ENCODE peak calls at places on chromosomes 7 and 10, in seven cellular contexts. G is K562, B is H1, H is ovary, C is transverse colon, A is HepG2, X is A549. L is an unnamed sample. For H3K4me1, the result is how much of the 10 kb centered on the place peaks cover.

GRCh38 chr7:138527746-138528223 is 67.7 kb downstream of the TRIM24 start:
- DNase-seq in A (peak), B (no peak), H (no peak), C (no peak), G (peak), X (no peak), L (no peak)

GRCh38 chr10:129541208-129541607 is 74.2 kb downstream of the MGMT start:
- DNase-seq in G (no peak), A (no peak), X (no peak), C (no peak), H (peak), B (no peak), L (no peak)

GRCh38 chr10:87860156-87860795 is 3.1 kb downstream of the KLLN start:
- DNase-seq in H (no peak), C (no peak), X (peak), B (no peak), A (peak), G (no peak), L (no peak)

GRCh38 chr10:5629789-5630436 is 36.5 kb downstream of the ASB13 start:
- DNase-seq in G (peak), X (peak), C (peak), H (peak), B (peak), A (peak), L (peak)

GRCh38 chr7:28732037-28732869 is 225.9 kb downstream of the TRIL start:
- DNase-seq in H (no peak), B (no peak), A (no peak), G (no peak), X (no peak), C (no peak), L (peak)

GRCh38 chr10:13348216-13349017 is at the start of gene SEPHS1:
- DNase-seq in B (peak), G (peak), A (peak), X (peak), H (peak), C (peak), L (peak)

GRCh38 chr10:48594799-48595198 is 10.1 kb downstream of the ARHGAP22 start:
- DNase-seq in H (no peak), X (no peak), B (peak), C (no peak), G (no peak), A (no peak), L (no peak)

GRCh38 chr10:36344240-36344639 is 702.1 kb upstream of the FZD8 start:
- DNase-seq in B (no peak), C (no peak), A (no peak), G (no peak), X (no peak), H (no peak), L (no peak)

GRCh38 chr7:27106906-27107250 is 4.4 kb upstream of the HOXA2 start:
- DNase-seq in C (no peak), G (no peak), B (no peak), H (no peak), X (no peak), A (no peak), L (no peak)

GRCh38 chr10:2584385-2584784 is 483.0 kb upstream of the PFKP start:
- DNase-seq in H (no peak), B (no peak), X (no peak), A (no peak), G (no peak), C (no peak), L (no peak)

GRCh38 chr10:80685355-80685754 is 147.7 kb downstream of the SH2D4B start:
- DNase-seq in A (peak), G (no peak), X (no peak), C (no peak), B (no peak), H (no peak), L (no peak)

DNA sequence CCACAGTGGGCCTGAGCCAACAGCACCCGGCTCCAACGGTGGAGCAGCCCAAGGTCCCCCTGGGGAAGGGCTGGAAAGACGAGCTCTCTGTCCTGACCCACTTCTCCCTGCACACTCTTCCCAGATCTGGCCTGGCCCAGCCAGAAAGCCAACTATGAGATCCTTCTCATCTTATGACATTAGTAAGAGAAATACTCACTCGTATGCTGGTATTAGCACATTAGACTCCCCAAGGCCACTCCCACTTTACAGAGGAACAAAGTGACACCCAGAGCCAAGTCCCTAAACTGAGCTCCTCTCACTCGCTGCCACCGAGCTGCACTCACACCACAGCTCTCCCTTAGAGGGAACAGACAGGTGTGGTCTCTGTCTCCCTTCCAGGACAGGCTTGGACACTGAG is 24.8 kb downstream of the DLG5 start:
- DNase-seq in A (no peak), X (no peak), B (no peak), G (no peak), C (no peak), H (no peak), L (no peak)
- H3K4me1 ChIP-seq in A (half or more), X (under half), B (under half), G (under half), C (under half), H (under half), L (under half)

DNA sequence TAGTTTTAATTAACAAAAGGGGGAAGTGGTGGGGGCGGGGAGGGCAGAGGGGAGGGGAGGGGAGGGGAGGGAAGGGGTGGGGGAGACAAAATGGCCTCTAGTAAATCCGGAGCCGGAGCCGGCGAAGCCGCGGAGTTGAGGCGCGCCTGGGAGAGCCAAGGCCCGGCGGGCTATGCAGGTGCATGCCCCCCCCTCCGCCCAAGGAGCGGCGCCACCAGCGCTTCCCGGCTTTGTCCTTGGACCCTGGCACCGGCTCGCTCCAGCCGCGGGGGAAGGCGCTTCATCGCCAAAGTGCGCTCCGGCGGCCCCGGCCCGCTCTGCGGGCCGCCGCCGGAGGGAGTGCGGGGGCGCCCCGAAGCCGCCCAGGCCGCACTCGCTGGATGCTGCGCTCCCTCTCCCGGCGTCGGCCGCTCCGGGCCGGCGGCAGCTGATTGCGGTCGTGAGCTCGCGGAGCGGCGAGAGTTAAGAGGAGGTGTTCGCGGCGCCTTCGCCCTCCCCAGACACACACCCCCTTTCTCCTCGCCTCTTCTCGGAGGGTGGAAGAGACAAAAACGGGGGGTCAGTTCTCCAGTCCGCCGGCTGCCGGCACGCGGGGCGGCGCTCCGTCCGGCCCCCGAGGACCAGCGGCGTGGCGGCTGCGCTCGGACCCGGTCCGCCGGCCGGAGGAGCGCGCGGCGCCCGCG is at the start of gene LRRC4:
- DNase-seq in A (no peak), C (peak), H (peak), B (no peak), X (no peak), G (no peak), L (no peak)
- TF ChIP-seq CTCF in A (no peak), C (no peak), H (no peak), B (no peak), X (no peak), G (no peak), L (peak)

GRCh38 chr7:104973909-104974415 is 40.0 kb upstream of the KMT2E start:
- DNase-seq in G (no peak), B (no peak), X (no peak), H (no peak), C (no peak), A (no peak), L (no peak)
- TF ChIP-seq EP300 in G (no peak), B (no peak), X (no peak), H (no peak), C (no peak), A (no peak), L (no peak)

DNA sequence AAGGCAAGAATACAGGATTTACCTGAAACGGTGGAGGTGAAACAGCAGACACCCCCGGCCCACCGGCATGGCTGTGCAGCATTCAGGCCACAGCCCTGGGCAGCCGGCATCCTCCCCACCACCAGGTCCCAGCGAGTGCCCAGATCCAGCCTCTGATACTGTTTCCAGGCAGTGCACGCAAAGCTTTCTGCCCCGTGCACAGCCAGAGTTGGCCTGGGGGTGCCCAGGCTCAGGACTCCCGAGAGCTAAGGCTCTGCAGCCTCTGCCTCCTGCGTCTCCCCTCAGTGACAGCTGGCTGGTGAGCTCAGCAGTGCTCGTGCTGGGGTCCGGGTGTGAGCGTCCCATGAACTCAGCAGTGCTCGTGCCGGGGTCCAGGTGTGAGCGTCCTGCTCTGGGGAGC is 65.4 kb downstream of the CFAP46 start:
- DNase-seq in X (no peak), H (no peak), B (no peak), C (no peak), A (no peak), G (no peak), L (no peak)
- H3K4me1 ChIP-seq in X (under half), H (under half), B (under half), C (under half), A (under half), G (under half), L (under half)

DNA sequence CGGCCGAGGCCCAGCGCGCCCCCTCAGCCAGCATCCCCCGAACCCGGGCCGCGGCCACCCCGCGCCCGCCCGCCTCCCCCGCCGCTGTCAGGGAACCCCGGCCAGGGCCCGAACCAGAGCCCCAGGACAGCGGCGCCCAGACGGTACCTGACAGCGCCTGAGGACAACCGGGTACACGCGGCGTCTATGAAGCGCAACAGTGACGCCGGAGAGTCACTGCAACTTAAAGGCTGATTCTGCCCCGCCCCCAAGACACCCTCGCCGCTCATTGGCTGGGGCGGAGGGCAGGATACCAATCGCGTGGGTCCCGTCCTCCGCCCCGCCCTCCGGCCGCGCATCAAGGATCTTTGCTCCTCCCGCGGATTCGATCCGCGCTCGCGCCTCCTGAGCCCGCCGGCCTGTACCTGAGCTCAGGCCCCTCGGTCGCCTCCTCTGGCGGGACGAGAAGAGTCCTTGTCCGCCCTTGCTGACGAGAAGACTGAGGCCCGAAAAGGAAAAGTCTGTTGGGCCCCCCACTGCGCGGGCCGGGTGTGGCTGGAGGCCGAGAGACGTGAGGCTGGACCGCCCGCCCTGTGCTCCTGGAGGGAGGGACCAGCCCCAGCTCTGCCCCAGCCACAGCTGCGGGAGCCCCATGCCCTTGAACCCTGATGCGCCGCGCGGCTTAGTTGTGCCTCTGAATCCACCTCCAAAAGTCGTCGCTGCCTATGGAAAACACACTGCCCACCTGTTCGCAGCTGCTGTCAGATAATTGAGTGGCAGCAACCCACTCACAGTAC is at the start of gene OAT:
- DNase-seq in G (peak), C (peak), B (peak), H (peak), A (peak), X (peak), L (peak)
- TF ChIP-seq CTCF in G (no peak), C (peak), B (peak), H (no peak), A (peak), X (no peak), L (no peak)

DNA sequence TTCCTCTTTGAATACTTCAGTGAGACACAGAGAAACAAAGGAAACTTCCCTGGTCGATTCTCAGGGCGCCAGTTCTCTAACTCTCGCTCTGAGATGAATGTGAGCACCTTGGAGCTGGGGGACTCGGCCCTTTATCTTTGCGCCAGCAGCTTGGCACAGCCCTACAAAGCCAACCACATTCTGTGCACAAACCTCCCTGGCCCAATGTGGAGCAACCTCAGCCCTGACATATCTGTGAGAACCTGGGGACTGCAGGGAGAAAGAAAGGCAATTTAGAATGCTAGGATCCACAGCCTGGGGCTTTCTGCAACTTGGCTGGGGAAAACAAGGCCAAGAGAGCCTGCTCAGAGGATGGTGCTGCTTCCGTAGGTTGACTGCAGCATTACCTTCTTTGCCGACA is 63.5 kb upstream of the PRSS58 start:
- DNase-seq in B (no peak), A (no peak), C (no peak), X (no peak), G (no peak), H (no peak), L (no peak)
- TF ChIP-seq EP300 in B (no peak), A (no peak), C (no peak), X (no peak), G (no peak), H (no peak), L (no peak)

GRCh38 chr7:80830000-80830399 is 88.9 kb downstream of the SEMA3C start:
- DNase-seq in A (no peak), B (no peak), G (no peak), H (no peak), X (no peak), C (no peak), L (no peak)
- H3K4me1 ChIP-seq in A (under half), B (under half), G (under half), H (under half), X (half or more), C (under half), L (under half)

L was measured in tibial nerve.